ENCODE peak calls at places on chromosomes 13 and 19, in six cellular contexts. I is transverse colon, G is left ventricle myocardium inferior, M is ovary, T is uterus, E is IMR-90. W is an unnamed sample.

GRCh38 chr13:30881931-30882899 is 23.9 kb upstream of the MEDAG start:
- DNase-seq in T (no peak), I (no peak), G (no peak), M (no peak), E (no peak), W (no peak)

GRCh38 chr13:24605923-24606372 is 74.3 kb upstream of the ATP12A start:
- DNase-seq in I (no peak), E (peak; percentile 11), G (no peak), M (no peak), T (no peak), W (no peak)

GRCh38 chr19:40174087-40174486 is 17.1 kb upstream of the MAP3K10 start:
- DNase-seq in I (no peak), T (no peak), G (no peak), E (no peak), M (no peak), W (no peak)

GRCh38 chr13:44620057-44620456 is 43.9 kb upstream of the TSC22D1 start:
- DNase-seq in I (no peak), M (no peak), T (no peak), E (peak; percentile 45), G (no peak), W (no peak)

GRCh38 chr13:110531671-110532083 is 29.8 kb downstream of the RAB20 start:
- DNase-seq in M (no peak), T (no peak), I (no peak), E (no peak), G (no peak), W (no peak)

GRCh38 chr19:6721773-6722172 is 1.3 kb upstream of the C3 start:
- DNase-seq in G (no peak), E (no peak), T (no peak), M (no peak), I (no peak), W (no peak)

GRCh38 chr13:105177265-105177900 is 1358.1 kb downstream of the EFNB2 start:
- DNase-seq in T (no peak), M (no peak), G (no peak), I (no peak), E (no peak), W (no peak)

GRCh38 chr19:29831041-29831548 is 19.3 kb downstream of the CCNE1 start:
- DNase-seq in T (no peak), E (no peak), M (no peak), I (no peak), G (no peak), W (no peak)

GRCh38 chr19:4375620-4376228 is 24.6 kb downstream of the SH3GL1 start:
- DNase-seq in T (peak; percentile 52), I (peak; percentile 38), M (peak; percentile 32), E (peak; percentile 81), G (no peak), W (peak; percentile 50)

GRCh38 chr13:99605417-99606321 is 104.4 kb downstream of the TM9SF2 start:
- DNase-seq in G (peak; percentile 38), I (peak; percentile 75), M (peak; percentile 33), T (peak; percentile 31), E (no peak), W (peak; percentile 35)

GRCh38 chr19:5078666-5079409 is 109.9 kb downstream of the KDM4B start:
- DNase-seq in T (no peak), M (no peak), G (peak; percentile 46), E (no peak), I (no peak), W (peak; percentile 70)

GRCh38 chr13:105918842-105919741 is 616.4 kb downstream of the EFNB2 start:
- DNase-seq in E (peak; percentile 82), T (no peak), I (peak; percentile 80), M (no peak), G (no peak), W (no peak)

GRCh38 chr13:39510296-39510695 is 92.7 kb downstream of the LHFPL6 start:
- DNase-seq in M (no peak), G (no peak), T (no peak), E (no peak), I (no peak), W (no peak)

GRCh38 chr19:48613852-48614435 is 932 bp downstream of the FAM83E start:
- DNase-seq in M (no peak), T (no peak), E (no peak), I (no peak), G (no peak), W (no peak)

GRCh38 chr13:21243045-21243842 is 66.8 kb downstream of the MRPL57 start:
- DNase-seq in M (no peak), T (no peak), I (no peak), E (no peak), G (no peak), W (no peak)

GRCh38 chr19:32802840-32803239 is 66.7 kb downstream of the SLC7A9 start:
- DNase-seq in I (no peak), E (no peak), M (no peak), G (no peak), T (no peak), W (no peak)

GRCh38 chr19:46972301-46972700 is 47.3 kb upstream of the NPAS1 start:
- DNase-seq in I (no peak), T (peak; percentile 45), M (no peak), G (no peak), E (no peak), W (peak; percentile 67)
- H3K4me1 ChIP-seq in I (peaks cover 39% of the 10 kb centered on the region), T (peaks cover 17% of the 10 kb centered on the region), M (peaks cover 13% of the 10 kb centered on the region), G (peaks cover 97% of the 10 kb centered on the region), E (peaks cover 27% of the 10 kb centered on the region), W (peaks cover 90% of the 10 kb centered on the region)

GRCh38 chr13:40697711-40698110 is 31.3 kb upstream of the FOXO1 start:
- DNase-seq in I (peak; percentile 14), E (no peak), G (no peak), M (no peak), T (no peak), W (no peak)
- TF ChIP-seq CTCF in I (no peak), E (no peak), G (no peak), M (no peak), T (no peak), W (no peak)

GRCh38 chr13:23447927-23448326 is 14.4 kb upstream of the SACS start:
- DNase-seq in E (peak; percentile 96), I (no peak), G (no peak), M (no peak), T (no peak), W (no peak)

GRCh38 chr13:23449386-23450162 is 16.1 kb upstream of the SACS start:
- DNase-seq in E (no peak), M (no peak), T (no peak), I (no peak), G (no peak), W (no peak)

GRCh38 chr13:23443110-23443509 is 9.6 kb upstream of the SACS start:
- DNase-seq in I (no peak), G (no peak), E (no peak), M (no peak), T (no peak), W (no peak)

GRCh38 chr13:23443878-23444277 is 10.4 kb upstream of the SACS start:
- DNase-seq in I (no peak), E (no peak), M (no peak), G (no peak), T (no peak), W (no peak)

GRCh38 chr13:23445794-23446193 is 12.3 kb upstream of the SACS start:
- DNase-seq in I (no peak), G (no peak), T (no peak), M (no peak), E (no peak), W (no peak)
- H3K27ac ChIP-seq in I (no peak overlapping the region), G (no peak overlapping the region), T (no peak overlapping the region), M (no peak overlapping the region), E (no peak overlapping the region), W (no peak overlapping the region)

GRCh38 chr19:2492870-2493269 is 16.9 kb downstream of the GADD45B start:
- DNase-seq in M (no peak), T (no peak), E (no peak), G (no peak), I (no peak), W (no peak)

GRCh38 chr19:2495130-2495641 is 19.3 kb downstream of the GADD45B start:
- DNase-seq in E (peak; percentile 40), G (peak; percentile 83), T (peak; percentile 70), M (peak; percentile 68), I (peak; percentile 93), W (peak; percentile 88)

GRCh38 chr19:2495651-2496316 is 19.9 kb downstream of the GADD45B start:
- DNase-seq in M (peak; percentile 48), T (peak; percentile 46), E (no peak), I (peak; percentile 63), G (no peak), W (peak; percentile 77)

GRCh38 chr19:2494084-2494446 is 18.1 kb downstream of the GADD45B start:
- DNase-seq in E (peak; percentile 65), M (no peak), T (no peak), I (no peak), G (no peak), W (no peak)

GRCh38 chr19:2494447-2495129 is 18.7 kb downstream of the GADD45B start:
- DNase-seq in T (peak; percentile 76), G (peak; percentile 83), I (peak; percentile 82), E (peak; percentile 79), M (peak; percentile 66), W (peak; percentile 87)
- H3K4me1 ChIP-seq in T (peaks cover 10% of the 10 kb centered on the region), G (peaks cover 44% of the 10 kb centered on the region), I (peaks cover 46% of the 10 kb centered on the region), E (peaks cover 20% of the 10 kb centered on the region), M (peaks cover 11% of the 10 kb centered on the region), W (peaks cover 40% of the 10 kb centered on the region)

DNA sequence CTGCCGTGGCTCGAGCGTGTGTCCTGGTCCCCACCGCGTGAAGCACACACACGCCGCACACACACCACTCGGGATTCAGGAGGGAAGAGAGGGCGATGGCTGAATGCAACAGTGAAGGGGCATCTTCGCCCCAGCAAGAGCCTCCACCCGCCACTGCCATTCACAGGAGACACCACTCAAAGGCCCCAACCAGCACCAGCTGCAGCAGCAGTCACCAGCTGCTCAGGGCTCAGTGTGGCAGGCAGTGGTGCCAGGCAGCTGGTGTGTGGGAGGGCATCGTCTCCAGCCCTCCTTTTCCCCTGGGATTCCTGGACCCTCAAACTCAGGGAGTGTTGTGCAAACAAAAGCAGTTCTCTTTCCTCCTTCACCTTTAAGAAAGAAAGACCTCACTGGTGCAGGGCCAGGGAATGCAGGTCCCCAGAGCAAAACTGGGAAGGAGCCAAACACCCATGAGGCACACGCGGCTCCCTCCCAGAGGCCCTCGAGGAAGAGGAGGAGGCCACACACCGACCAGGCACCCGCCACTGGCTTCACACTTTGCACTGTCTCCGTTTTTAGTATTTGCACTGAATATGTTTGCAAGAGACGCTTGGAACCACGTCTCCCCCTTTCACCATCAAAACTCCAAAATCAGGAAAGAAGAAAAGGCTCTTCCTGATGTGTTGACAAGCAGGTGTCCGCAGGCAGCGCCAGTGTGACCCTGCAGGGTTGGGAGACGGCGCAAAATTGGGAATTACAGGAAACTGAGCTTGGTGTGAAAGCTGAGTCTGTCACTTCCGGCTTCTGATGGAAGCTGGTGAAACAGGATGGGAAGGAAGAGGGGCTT is 26.5 kb upstream of the F7 start:
- DNase-seq in M (no peak), T (no peak), I (no peak), E (no peak), G (no peak), W (no peak)
- TF ChIP-seq CTCF in M (no peak), T (no peak), I (no peak), E (no peak), G (no peak), W (no peak)

GRCh38 chr19:1760020-1760419 is 6.7 kb downstream of the ONECUT3 start:
- DNase-seq in G (no peak), I (no peak), M (no peak), T (no peak), E (no peak), W (no peak)
- H3K27ac ChIP-seq in G (no peak overlapping the region), I (no peak overlapping the region), M (no peak overlapping the region), T (no peak overlapping the region), E (no peak overlapping the region), W (no peak overlapping the region)